ENCODE peak calls at places on chromosome 6, in ten cellular contexts. M is left ventricle myocardium inferior; H is heart right ventricle; G is psoas muscle; L is IMR-90; F is neural progenitor cell; N is naive thymus-derived CD4-positive, alpha-beta T cell; K is gastrocnemius medialis; Z is heart left ventricle; D is mesenchymal stem cell. Y is an unnamed sample. For H3K4me1, the result is how much of the 10 kb centered on the place peaks cover.

GRCh38 chr6:87274660-87275273 is 47.6 kb upstream of the SMIM8 start:
- DNase-seq in G (no peak), K (no peak), H (no peak), Z (no peak), F (no peak), N (no peak), L (peak), D (peak), M (no peak), Y (no peak)

GRCh38 chr6:43570876-43571441 is 4.9 kb downstream of the XPO5 start:
- DNase-seq in Z (no peak), L (peak), F (no peak), N (no peak), K (no peak), D (peak), G (no peak), H (no peak), M (no peak), Y (no peak)

GRCh38 chr6:89299451-89299850 is 15.6 kb downstream of the GABRR2 start:
- DNase-seq in F (no peak), K (no peak), H (no peak), N (no peak), M (no peak), D (peak), L (peak), G (no peak), Z (no peak), Y (no peak)

GRCh38 chr6:170208171-170208601 is 82.7 kb downstream of the DLL1 start:
- DNase-seq in N (no peak), F (no peak), Z (peak), H (no peak), M (no peak), D (no peak), L (no peak), G (no peak), K (no peak), Y (peak)

GRCh38 chr6:128572286-128572685 is 51.9 kb upstream of the PTPRK start:
- DNase-seq in N (no peak), K (no peak), G (no peak), L (peak), Z (no peak), M (no peak), H (no peak), F (no peak), D (no peak), Y (no peak)

GRCh38 chr6:5333653-5334052 is 72.3 kb downstream of the FARS2 start:
- DNase-seq in F (no peak), N (no peak), K (no peak), D (no peak), Z (no peak), H (no peak), M (no peak), G (no peak), L (peak), Y (no peak)

GRCh38 chr6:135944120-135944519 is 92.6 kb downstream of the PDE7B start:
- DNase-seq in M (no peak), H (no peak), D (no peak), L (no peak), G (no peak), N (no peak), F (no peak), Z (no peak), K (no peak), Y (no peak)

GRCh38 chr6:146489489-146489888 is 54.1 kb upstream of the RAB32 start:
- DNase-seq in L (no peak), H (no peak), K (no peak), Z (no peak), M (no peak), G (no peak), D (no peak), N (no peak), F (no peak), Y (no peak)

GRCh38 chr6:119481981-119482380 is 132.4 kb upstream of the MAN1A1 start:
- DNase-seq in G (no peak), H (no peak), F (no peak), K (no peak), L (no peak), N (no peak), D (no peak), Z (no peak), M (no peak), Y (no peak)

GRCh38 chr6:114039835-114040234 is 68.9 kb upstream of the HDAC2 start:
- DNase-seq in L (no peak), N (no peak), F (no peak), K (no peak), M (no peak), Z (no peak), H (no peak), G (no peak), D (no peak), Y (no peak)

GRCh38 chr6:111909238-111909637 is 36.0 kb upstream of the FYN start:
- DNase-seq in M (no peak), N (no peak), D (no peak), Z (no peak), G (no peak), K (no peak), H (no peak), F (no peak), L (no peak), Y (no peak)

GRCh38 chr6:163165922-163166321 is 248.6 kb upstream of the QKI start:
- DNase-seq in L (no peak), Z (no peak), G (no peak), N (no peak), K (no peak), H (no peak), F (no peak), M (no peak), D (no peak), Y (no peak)

GRCh38 chr6:9409126-9409525 is 973.8 kb upstream of the SLC35B3 start:
- DNase-seq in L (peak), D (no peak), K (no peak), N (no peak), Z (no peak), M (no peak), H (no peak), F (no peak), G (no peak), Y (no peak)

GRCh38 chr6:35973670-35974222 is 50.7 kb downstream of the SLC26A8 start:
- DNase-seq in M (no peak), N (no peak), F (no peak), D (peak), K (no peak), L (no peak), H (no peak), Z (no peak), G (no peak), Y (no peak)

GRCh38 chr6:150079604-150080003 is 10.7 kb upstream of the ULBP3 start:
- DNase-seq in D (peak), N (peak), H (no peak), Z (no peak), M (no peak), F (peak), G (no peak), L (no peak), K (no peak), Y (no peak)

DNA sequence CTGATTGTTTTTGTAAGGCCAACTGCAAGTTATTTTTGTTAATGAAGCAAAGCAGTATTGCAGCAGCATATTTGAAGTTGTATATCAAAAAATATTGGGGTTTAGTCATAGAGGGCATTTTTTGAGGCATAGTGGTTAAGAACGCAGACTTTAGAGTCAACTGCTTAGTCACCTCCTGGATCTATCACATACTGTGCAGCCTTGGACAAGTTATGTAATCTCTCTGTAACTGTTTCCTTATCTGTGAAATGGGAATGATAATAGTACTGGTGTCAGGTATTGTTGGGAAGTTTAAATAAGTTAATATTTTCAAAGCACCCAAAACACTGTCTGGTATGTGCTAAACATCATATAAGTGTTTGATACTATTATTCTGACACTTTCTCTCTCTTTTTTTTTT is 27.2 kb upstream of the EFHC1 start:
- DNase-seq in Z (no peak), M (no peak), K (no peak), G (no peak), F (no peak), H (no peak), L (peak), D (peak), N (no peak), Y (no peak)
- H3K4me1 ChIP-seq in Z (under half), M (under half), K (under half), G (under half), F (under half), H (under half), L (under half), D (under half), N (half or more), Y (under half)

DNA sequence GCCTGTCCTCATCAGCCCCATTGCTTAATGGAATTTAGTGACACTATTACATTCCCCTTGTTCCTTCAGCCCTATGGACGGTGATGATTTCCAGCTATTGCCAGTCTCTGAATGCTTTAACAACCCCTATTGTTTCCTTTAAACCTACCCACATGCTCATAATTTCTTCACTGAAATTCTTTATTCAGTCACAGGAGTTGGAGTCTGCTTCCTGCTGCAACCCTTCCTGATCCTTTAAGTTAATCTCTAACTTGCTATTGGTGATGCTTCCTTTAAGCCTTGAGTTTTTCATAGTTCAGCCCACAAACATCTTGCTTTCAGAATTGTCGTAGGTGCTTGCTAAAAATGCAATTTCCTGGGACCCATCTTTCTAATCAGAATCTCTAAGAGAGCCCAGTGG is 66.3 kb upstream of the TNFAIP3 start:
- DNase-seq in H (no peak), F (no peak), M (no peak), N (no peak), Z (no peak), D (no peak), K (no peak), G (no peak), L (no peak), Y (no peak)
- H3K4me3 ChIP-seq in H (no peak), F (no peak), M (no peak), N (no peak), Z (no peak), D (no peak), K (no peak), G (no peak), L (no peak), Y (no peak)

GRCh38 chr6:108610270-108610839 is 49.6 kb downstream of the FOXO3 start:
- DNase-seq in G (no peak), N (no peak), L (no peak), D (no peak), M (no peak), F (peak), H (no peak), K (no peak), Z (no peak), Y (no peak)
- H3K4me1 ChIP-seq in G (half or more), N (under half), L (under half), D (under half), M (half or more), F (under half), H (half or more), K (half or more), Z (half or more), Y (under half)

DNA sequence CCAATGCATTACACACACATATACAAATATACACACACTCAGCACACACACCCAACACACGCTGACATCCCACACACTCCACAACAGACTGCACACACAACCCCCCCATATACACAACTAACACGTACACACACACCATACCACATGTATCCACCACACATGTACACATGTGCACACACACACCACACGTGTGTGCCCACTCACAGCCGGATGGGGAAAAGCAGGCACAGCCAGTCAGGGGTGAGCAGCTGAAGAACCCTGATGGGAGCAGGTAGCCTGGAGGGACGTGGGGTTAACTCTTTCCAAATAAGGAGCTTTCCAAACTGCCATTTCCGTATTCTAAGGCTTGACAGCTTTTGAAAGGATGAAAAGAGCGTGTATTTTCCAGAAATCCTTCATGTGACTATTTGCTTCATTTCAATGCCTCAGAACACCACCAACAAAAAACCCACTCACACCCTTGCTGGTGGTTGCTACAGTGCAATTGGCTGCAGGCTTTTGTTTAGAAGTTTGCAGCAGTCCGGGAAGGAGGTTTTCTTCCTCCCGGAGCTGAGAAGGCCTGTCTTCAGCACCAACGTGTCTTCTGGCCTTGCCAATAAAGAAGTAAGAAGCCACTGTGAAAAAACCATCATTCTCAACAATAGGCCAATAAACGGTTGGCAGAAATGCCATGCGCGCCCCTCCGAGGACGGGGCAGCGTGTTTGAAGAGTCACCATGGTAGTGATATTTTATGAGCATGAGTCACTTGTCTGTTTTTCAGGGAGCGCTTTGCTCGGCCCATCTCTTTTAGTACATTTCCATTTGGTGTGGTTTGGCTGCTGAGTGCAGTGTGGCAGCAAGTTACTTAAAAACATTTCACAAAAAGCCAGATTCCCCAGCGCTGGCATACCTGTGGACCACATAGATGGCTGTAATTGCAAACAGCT is 131.3 kb upstream of the GMDS start:
- DNase-seq in F (no peak), M (no peak), N (no peak), Z (no peak), L (peak), H (no peak), D (peak), G (no peak), K (no peak), Y (no peak)
- H3K4me3 ChIP-seq in F (no peak), M (no peak), N (no peak), Z (no peak), L (no peak), H (no peak), D (no peak), G (no peak), K (no peak), Y (no peak)

DNA sequence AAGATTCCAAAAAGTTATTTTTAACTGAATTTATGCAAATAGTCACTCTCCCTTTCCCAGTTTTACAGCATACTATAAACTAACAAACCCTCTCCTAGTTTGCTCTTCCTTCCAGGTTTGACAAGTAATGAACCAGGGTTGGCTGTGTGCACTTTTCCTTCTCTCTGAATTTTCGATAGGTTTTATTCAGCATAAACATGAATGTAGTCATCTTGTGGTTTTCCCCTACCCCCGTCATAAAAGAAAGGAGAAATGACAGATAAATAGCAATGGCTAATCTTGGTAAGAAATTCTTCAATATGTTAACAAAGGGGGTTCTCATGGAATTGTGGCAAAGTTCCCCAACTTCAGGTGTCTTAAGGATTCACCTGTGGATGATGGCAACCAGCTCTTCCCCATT is 26.3 kb downstream of the PRDM1 start:
- DNase-seq in G (no peak), M (no peak), K (no peak), N (no peak), F (no peak), D (no peak), Z (no peak), L (peak), H (no peak), Y (no peak)
- H3K4me1 ChIP-seq in G (under half), M (under half), K (under half), N (under half), F (under half), D (under half), Z (under half), L (under half), H (under half), Y (under half)

GRCh38 chr6:29953001-29953436 is 10.7 kb downstream of the HLA-A start:
- DNase-seq in M (no peak), F (no peak), G (peak), H (peak), Z (no peak), D (peak), L (peak), K (peak), N (no peak), Y (no peak)
- H3K4me3 ChIP-seq in M (no peak), F (no peak), G (no peak), H (no peak), Z (no peak), D (no peak), L (no peak), K (no peak), N (no peak), Y (no peak)

Y was measured in tibial nerve.